ENCODE peak calls at places on chromosomes 11 and 22, in four cellular contexts. G is K562, J is SK-N-SH, V is GM12878. S is an unnamed sample.

GRCh38 chr11:122115520-122116343 is at the start of gene BLID:
- DNase-seq in V (no peak), J (no peak), G (no peak), S (peak; percentile 46)

GRCh38 chr11:78138694-78139421 is 568 bp downstream of the ALG8 start:
- DNase-seq in V (peak; percentile 21), J (peak; percentile 44), G (peak; percentile 55), S (peak; percentile 31)

GRCh38 chr11:5364214-5364613 is 12.9 kb downstream of the OR51B6 start:
- DNase-seq in V (no peak), G (no peak), J (no peak), S (peak; percentile 96)

GRCh38 chr11:87423161-87423560 is 385.4 kb downstream of the TMEM135 start:
- DNase-seq in V (no peak), J (no peak), G (no peak), S (no peak)

GRCh38 chr11:130261546-130261945 is 53.2 kb downstream of the ZBTB44 start:
- DNase-seq in G (no peak), V (no peak), J (no peak), S (no peak)

GRCh38 chr11:46553746-46554204 is 40.0 kb downstream of the AMBRA1 start:
- DNase-seq in V (no peak), G (peak; percentile 24), J (no peak), S (no peak)

GRCh38 chr11:123856444-123856843 is 29.0 kb downstream of the TMEM225 start:
- DNase-seq in J (no peak), V (no peak), G (no peak), S (no peak)

GRCh38 chr22:44711236-44711560 is 9.2 kb downstream of the PRR5 start:
- DNase-seq in V (no peak), G (no peak), J (no peak), S (no peak)

GRCh38 chr11:82775736-82776346 is 42.2 kb upstream of the FAM181B start:
- DNase-seq in V (no peak), J (peak; percentile 32), G (peak; percentile 62), S (peak; percentile 47)

GRCh38 chr22:26642465-26643367 is 14.7 kb upstream of the MIAT start:
- DNase-seq in V (no peak), G (peak; percentile 64), J (no peak), S (no peak)

GRCh38 chr11:3002871-3003270 is 10.7 kb upstream of the NAP1L4 start:
- DNase-seq in V (no peak), G (no peak), J (no peak), S (no peak)

GRCh38 chr11:101030015-101030414 is 99.6 kb downstream of the PGR start:
- DNase-seq in V (no peak), J (no peak), G (no peak), S (no peak)

GRCh38 chr22:20020533-20021195 is at the start of gene TANGO2:
- DNase-seq in G (peak; percentile 100), J (peak; percentile 99), V (peak; percentile 37), S (peak; percentile 86)

GRCh38 chr22:37931893-37932389 is 21.5 kb downstream of the C22orf23 start:
- DNase-seq in G (no peak), J (no peak), V (no peak), S (no peak)

GRCh38 chr11:77876045-77876444 is 55.1 kb downstream of the AAMDC start:
- DNase-seq in V (no peak), G (no peak), J (no peak), S (no peak)

GRCh38 chr11:27524155-27524554 is 17.6 kb upstream of the LIN7C start:
- DNase-seq in J (peak; percentile 6), G (peak; percentile 21), V (no peak), S (peak; percentile 66)

GRCh38 chr11:108606495-108607160 is 13.1 kb upstream of the EXPH5 start:
- DNase-seq in J (no peak), G (no peak), V (no peak), S (peak; percentile 4)

GRCh38 chr22:48070760-48071159 is 1308.3 kb downstream of the TBC1D22A start:
- DNase-seq in V (no peak), G (no peak), J (no peak), S (no peak)

GRCh38 chr11:64451856-64452255 is 92.9 kb downstream of the RPS6KA4 start:
- DNase-seq in V (no peak), J (no peak), G (no peak), S (no peak)

GRCh38 chr11:94125408-94126120 is 3.1 kb upstream of the PANX1 start:
- DNase-seq in J (no peak), G (no peak), V (no peak), S (no peak)

GRCh38 chr22:39150848-39151215 is 1.6 kb downstream of the CBX7 start:
- DNase-seq in J (no peak), V (no peak), G (no peak), S (no peak)

GRCh38 chr22:49328630-49329405 is 498.9 kb downstream of the BRD1 start:
- DNase-seq in G (no peak), V (no peak), J (no peak), S (no peak)

GRCh38 chr11:130769782-130770565 is 146.3 kb downstream of the SNX19 start:
- DNase-seq in G (no peak), J (no peak), V (no peak), S (peak; percentile 57)

GRCh38 chr22:23282089-23282501 is 101.8 kb downstream of the BCR start:
- DNase-seq in V (no peak), J (no peak), G (no peak), S (peak; percentile 69)

GRCh38 chr11:911031-911889 is 650 bp upstream of the CHID1 start:
- DNase-seq in V (no peak), G (peak; percentile 69), J (no peak), S (peak; percentile 64)

GRCh38 chr11:28439403-28439802 is 331.2 kb downstream of the METTL15 start:
- DNase-seq in J (no peak), V (no peak), G (no peak), S (no peak)

GRCh38 chr11:36509694-36510566 is at the start of gene TRAF6:
- DNase-seq in G (peak; percentile 85), V (no peak), J (peak; percentile 95), S (peak; percentile 74)

GRCh38 chr11:71423181-71423790 is 24.9 kb downstream of the DHCR7 start:
- DNase-seq in J (no peak), G (no peak), V (no peak), S (no peak)

GRCh38 chr11:87398913-87399312 is 361.2 kb downstream of the TMEM135 start:
- DNase-seq in V (no peak), J (no peak), G (no peak), S (no peak)

GRCh38 chr11:115202061-115202460 is 302.2 kb downstream of the CADM1 start:
- DNase-seq in G (no peak), J (no peak), V (no peak), S (no peak)

GRCh38 chr11:34302046-34302921 is 55.5 kb downstream of the ABTB2 start:
- DNase-seq in V (peak; percentile 45), J (no peak), G (no peak), S (peak; percentile 98)

GRCh38 chr11:88405853-88406252 is 68.3 kb upstream of the CTSC start:
- DNase-seq in G (no peak), V (no peak), J (no peak), S (no peak)

GRCh38 chr11:115893701-115894100 is 389.5 kb upstream of the CADM1 start:
- DNase-seq in V (no peak), G (no peak), J (no peak), S (peak; percentile 10)

DNA sequence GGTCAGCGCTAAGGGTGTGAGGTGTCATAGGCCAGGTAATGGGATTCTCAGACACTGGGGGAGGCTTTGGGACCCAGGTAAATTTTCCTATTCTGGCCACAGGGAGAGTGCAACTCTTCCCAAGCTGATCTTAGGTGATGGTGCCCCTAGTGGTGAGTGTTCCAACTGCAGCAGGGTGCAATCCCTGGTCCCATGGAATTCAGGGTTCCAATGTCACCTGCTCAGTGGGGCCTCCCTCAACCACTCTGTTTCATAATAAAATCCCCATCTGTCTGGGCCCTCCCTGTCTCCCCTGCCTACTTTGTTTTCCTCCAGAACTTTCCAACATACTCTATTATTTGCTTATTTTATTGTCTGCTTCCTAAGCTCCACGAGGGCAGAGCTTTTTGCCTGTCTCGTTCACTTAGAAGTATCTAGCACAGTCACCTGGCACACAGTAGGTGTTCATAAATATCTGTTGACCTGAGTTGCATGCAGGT is 2.9 kb upstream of the SGSM1 start:
- DNase-seq in J (peak; percentile 78), V (no peak), G (peak; percentile 55), S (peak; percentile 12)
- TF ChIP-seq MXI1 in J (no peak), V (no peak), G (no peak), S (no peak)

DNA sequence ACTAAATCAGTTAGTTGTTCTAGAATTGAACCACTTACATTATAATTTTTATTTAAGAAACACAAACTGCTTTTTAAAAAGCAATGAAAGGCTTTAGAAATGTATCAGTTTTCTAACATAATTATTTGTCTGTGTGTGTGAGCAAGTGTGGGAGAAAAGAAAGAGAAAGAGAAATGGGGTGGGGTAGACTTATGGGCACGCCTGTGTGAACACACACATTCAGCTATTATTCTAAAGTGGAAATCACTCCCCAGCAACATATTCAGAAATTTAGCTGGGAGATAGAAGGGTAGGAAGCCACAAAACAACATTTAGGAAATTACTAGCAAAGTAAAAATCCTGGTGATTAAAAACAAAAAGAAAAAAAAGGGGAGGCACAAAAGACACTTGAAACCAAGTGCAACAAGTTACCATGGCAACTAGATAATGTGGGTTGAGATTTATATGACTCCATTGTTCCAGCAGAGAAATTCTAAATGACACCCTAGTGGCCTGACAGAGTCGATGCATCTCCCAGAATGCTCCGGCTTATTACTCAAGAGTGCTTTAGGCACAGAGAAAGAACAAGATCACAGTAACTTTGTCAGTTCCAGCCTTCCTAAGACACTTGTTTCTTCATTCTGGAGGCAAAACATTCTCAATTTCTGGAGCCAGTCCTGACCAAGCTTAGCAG is 444.6 kb downstream of the DLG2 start:
- DNase-seq in J (peak; percentile 24), V (no peak), G (no peak), S (peak; percentile 35)
- TF ChIP-seq RCOR1 in J (no peak), V (no peak), G (no peak), S (no peak)

GRCh38 chr11:67356867-67357561 is 3.7 kb upstream of the POLD4 start:
- DNase-seq in J (peak; percentile 84), V (no peak), G (peak; percentile 82), S (peak; percentile 80)
- H3K4me1 ChIP-seq in J (peaks cover 25% of the 10 kb centered on the region), V (peaks cover 32% of the 10 kb centered on the region), G (peaks cover 40% of the 10 kb centered on the region), S (peaks cover 37% of the 10 kb centered on the region)

GRCh38 chr22:50600967-50601668 is 525 bp downstream of the MAPK8IP2 start:
- DNase-seq in G (no peak), J (peak; percentile 90), V (no peak), S (no peak)

GRCh38 chr22:50601669-50602337 is 1.2 kb downstream of the MAPK8IP2 start:
- DNase-seq in G (no peak), V (no peak), J (peak; percentile 36), S (no peak)

GRCh38 chr22:50602338-50602700 is 1.7 kb downstream of the MAPK8IP2 start:
- DNase-seq in V (no peak), G (no peak), J (no peak), S (no peak)

GRCh38 chr22:50600541-50600940 is at the start of gene MAPK8IP2:
- DNase-seq in J (peak; percentile 93), V (no peak), G (peak; percentile 55), S (no peak)

DNA sequence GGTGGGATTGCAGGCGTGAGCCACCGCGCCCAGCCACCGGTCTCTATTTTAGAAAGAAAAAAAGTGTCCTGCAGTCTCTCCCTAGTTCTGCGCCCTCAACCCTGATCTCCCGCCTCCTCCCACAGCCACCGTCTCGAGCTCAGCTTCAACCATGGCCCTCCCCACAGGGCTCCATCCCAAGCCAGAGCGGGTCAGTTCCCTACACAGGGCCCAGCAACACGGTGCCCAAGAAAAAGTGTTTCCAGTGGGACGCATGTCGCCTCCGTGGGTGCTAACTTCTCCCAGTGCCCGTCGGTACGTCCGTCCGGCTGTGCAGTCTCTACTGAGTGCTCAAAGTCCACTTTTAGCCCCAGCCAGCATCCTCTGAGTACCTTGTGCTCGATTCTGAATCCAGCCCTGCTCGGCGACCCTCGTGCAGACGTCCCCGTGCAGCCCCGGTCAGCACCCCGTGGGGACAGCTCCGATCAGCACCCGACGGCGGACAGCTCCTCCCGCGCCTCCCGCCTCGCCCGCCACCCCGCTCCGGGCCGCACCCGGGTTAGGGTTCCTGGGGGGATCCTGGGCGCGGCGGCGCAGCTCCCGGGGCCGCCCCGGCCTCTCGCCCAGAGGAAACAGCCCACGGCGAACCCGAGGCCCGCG is 658 bp upstream of the MAPK8IP2 start:
- DNase-seq in J (peak; percentile 70), V (no peak), G (peak; percentile 82), S (no peak)
- TF ChIP-seq MXI1 in J (peak; percentile 10), V (peak; percentile 94), G (peak; percentile 78), S (peak; percentile 99)